ENCODE peak calls at places on chromosomes 16 and 17, in four cellular contexts. One of them, this sample, is unnamed.

GRCh38 chr16:21033707-21034106 is 116.9 kb downstream of the DNAH3 start:
- DNase-seq in K562: no peak
- DNase-seq in astrocyte: no peak
- DNase-seq in glutamatergic neuron: no peak
- DNase-seq in this sample: no peak

GRCh38 chr17:75647061-75647460 is 13.8 kb downstream of the SMIM5 start:
- DNase-seq in glutamatergic neuron: no peak
- DNase-seq in K562: no peak
- DNase-seq in astrocyte: no peak
- DNase-seq in this sample: no peak

GRCh38 chr17:66939461-66940114 is 24.9 kb upstream of the CACNG4 start:
- DNase-seq in astrocyte: no peak
- DNase-seq in K562: no peak
- DNase-seq in glutamatergic neuron: no peak
- DNase-seq in this sample: no peak

GRCh38 chr17:77280304-77280910 is 139.6 kb downstream of the SEC14L1 start:
- DNase-seq in astrocyte: peak
- DNase-seq in K562: no peak
- DNase-seq in glutamatergic neuron: no peak
- DNase-seq in this sample: no peak

GRCh38 chr16:66457888-66458287 is 30.8 kb downstream of the BEAN1 start:
- DNase-seq in astrocyte: peak
- DNase-seq in glutamatergic neuron: no peak
- DNase-seq in K562: no peak
- DNase-seq in this sample: no peak

GRCh38 chr17:76538941-76539340 is 903 bp upstream of the PRCD start:
- DNase-seq in astrocyte: no peak
- DNase-seq in glutamatergic neuron: no peak
- DNase-seq in K562: no peak
- DNase-seq in this sample: no peak

GRCh38 chr17:57989011-57989345 is 924 bp upstream of the VEZF1 start:
- DNase-seq in K562: peak
- DNase-seq in glutamatergic neuron: no peak
- DNase-seq in astrocyte: peak
- DNase-seq in this sample: no peak

GRCh38 chr17:82489851-82490511 is 29.6 kb upstream of the FOXK2 start:
- DNase-seq in astrocyte: no peak
- DNase-seq in K562: no peak
- DNase-seq in glutamatergic neuron: no peak
- DNase-seq in this sample: no peak

GRCh38 chr16:56610017-56610608 is 1.7 kb downstream of the MT2A start:
- DNase-seq in glutamatergic neuron: no peak
- DNase-seq in K562: no peak
- DNase-seq in astrocyte: peak
- DNase-seq in this sample: no peak

GRCh38 chr16:66904846-66905632 is 13.6 kb downstream of the CDH16 start:
- DNase-seq in K562: no peak
- DNase-seq in astrocyte: no peak
- DNase-seq in glutamatergic neuron: no peak
- DNase-seq in this sample: no peak

GRCh38 chr16:19555938-19556778 is 655 bp downstream of the VPS35L start:
- DNase-seq in K562: peak
- DNase-seq in astrocyte: peak
- DNase-seq in glutamatergic neuron: no peak
- DNase-seq in this sample: no peak

GRCh38 chr16:69595127-69596036 is 29.6 kb downstream of the NFAT5 start:
- DNase-seq in astrocyte: peak
- DNase-seq in glutamatergic neuron: no peak
- DNase-seq in K562: peak
- DNase-seq in this sample: no peak

GRCh38 chr16:85554114-85554790 is 58.9 kb upstream of the GSE1 start:
- DNase-seq in astrocyte: peak
- DNase-seq in K562: peak
- DNase-seq in glutamatergic neuron: peak
- DNase-seq in this sample: no peak

GRCh38 chr17:36501351-36501750 is 14.9 kb downstream of the ZNHIT3 start:
- DNase-seq in astrocyte: no peak
- DNase-seq in glutamatergic neuron: no peak
- DNase-seq in K562: no peak
- DNase-seq in this sample: no peak

GRCh38 chr17:12230411-12230810 is 209.7 kb downstream of the MAP2K4 start:
- DNase-seq in glutamatergic neuron: no peak
- DNase-seq in K562: no peak
- DNase-seq in astrocyte: no peak
- DNase-seq in this sample: no peak

GRCh38 chr17:7548585-7549400 is at the start of gene TNFSF12:
- DNase-seq in astrocyte: no peak
- DNase-seq in K562: peak
- DNase-seq in glutamatergic neuron: peak
- DNase-seq in this sample: no peak

GRCh38 chr17:77619851-77620250 is 338.7 kb upstream of the TNRC6C start:
- DNase-seq in astrocyte: peak
- DNase-seq in K562: no peak
- DNase-seq in glutamatergic neuron: no peak
- DNase-seq in this sample: no peak

GRCh38 chr17:1551741-1552140 is 10.9 kb downstream of the PITPNA start:
- DNase-seq in glutamatergic neuron: no peak
- DNase-seq in astrocyte: no peak
- DNase-seq in K562: no peak
- DNase-seq in this sample: no peak

GRCh38 chr16:76294691-76295214 is 17.6 kb downstream of the CNTNAP4 start:
- DNase-seq in astrocyte: no peak
- DNase-seq in K562: no peak
- DNase-seq in glutamatergic neuron: no peak
- DNase-seq in this sample: no peak

GRCh38 chr17:49760909-49761558 is 2.9 kb downstream of the FAM117A start:
- DNase-seq in astrocyte: no peak
- DNase-seq in K562: peak
- DNase-seq in glutamatergic neuron: no peak
- DNase-seq in this sample: no peak

GRCh38 chr16:77437859-77438258 is 3.0 kb upstream of the ADAMTS18 start:
- DNase-seq in glutamatergic neuron: no peak
- DNase-seq in astrocyte: peak
- DNase-seq in K562: no peak
- DNase-seq in this sample: no peak

GRCh38 chr17:1871743-1872142 is 41.9 kb downstream of the RPA1 start:
- DNase-seq in astrocyte: no peak
- DNase-seq in glutamatergic neuron: no peak
- DNase-seq in K562: no peak
- DNase-seq in this sample: no peak

GRCh38 chr17:74361613-74362391 is at the start of gene BTBD17:
- DNase-seq in glutamatergic neuron: peak
- DNase-seq in astrocyte: no peak
- DNase-seq in K562: peak
- DNase-seq in this sample: no peak

GRCh38 chr17:71530227-71530626 is 590.6 kb upstream of the SOX9 start:
- DNase-seq in K562: no peak
- DNase-seq in astrocyte: peak
- DNase-seq in glutamatergic neuron: no peak
- DNase-seq in this sample: no peak

GRCh38 chr16:66970775-66971725 is 10.0 kb downstream of the CES3 start:
- DNase-seq in astrocyte: peak
- DNase-seq in glutamatergic neuron: no peak
- DNase-seq in K562: peak
- DNase-seq in this sample: no peak

GRCh38 chr16:9012848-9013507 is 49.3 kb upstream of the USP7 start:
- DNase-seq in K562: no peak
- DNase-seq in astrocyte: no peak
- DNase-seq in glutamatergic neuron: peak
- DNase-seq in this sample: no peak

GRCh38 chr16:88804552-88805339 is 1.2 kb downstream of the CDT1 start:
- DNase-seq in K562: peak
- DNase-seq in astrocyte: no peak
- DNase-seq in glutamatergic neuron: no peak
- DNase-seq in this sample: no peak

GRCh38 chr16:88805340-88805715 is 1.7 kb downstream of the CDT1 start:
- DNase-seq in glutamatergic neuron: no peak
- DNase-seq in K562: no peak
- DNase-seq in astrocyte: no peak
- DNase-seq in this sample: no peak

GRCh38 chr16:88805887-88806393 is 2.4 kb downstream of the CDT1 start:
- DNase-seq in K562: no peak
- DNase-seq in glutamatergic neuron: no peak
- DNase-seq in astrocyte: no peak
- DNase-seq in this sample: no peak

GRCh38 chr16:88804173-88804551 is 573 bp downstream of the CDT1 start:
- DNase-seq in astrocyte: no peak
- DNase-seq in K562: no peak
- DNase-seq in glutamatergic neuron: no peak
- DNase-seq in this sample: no peak

DNA sequence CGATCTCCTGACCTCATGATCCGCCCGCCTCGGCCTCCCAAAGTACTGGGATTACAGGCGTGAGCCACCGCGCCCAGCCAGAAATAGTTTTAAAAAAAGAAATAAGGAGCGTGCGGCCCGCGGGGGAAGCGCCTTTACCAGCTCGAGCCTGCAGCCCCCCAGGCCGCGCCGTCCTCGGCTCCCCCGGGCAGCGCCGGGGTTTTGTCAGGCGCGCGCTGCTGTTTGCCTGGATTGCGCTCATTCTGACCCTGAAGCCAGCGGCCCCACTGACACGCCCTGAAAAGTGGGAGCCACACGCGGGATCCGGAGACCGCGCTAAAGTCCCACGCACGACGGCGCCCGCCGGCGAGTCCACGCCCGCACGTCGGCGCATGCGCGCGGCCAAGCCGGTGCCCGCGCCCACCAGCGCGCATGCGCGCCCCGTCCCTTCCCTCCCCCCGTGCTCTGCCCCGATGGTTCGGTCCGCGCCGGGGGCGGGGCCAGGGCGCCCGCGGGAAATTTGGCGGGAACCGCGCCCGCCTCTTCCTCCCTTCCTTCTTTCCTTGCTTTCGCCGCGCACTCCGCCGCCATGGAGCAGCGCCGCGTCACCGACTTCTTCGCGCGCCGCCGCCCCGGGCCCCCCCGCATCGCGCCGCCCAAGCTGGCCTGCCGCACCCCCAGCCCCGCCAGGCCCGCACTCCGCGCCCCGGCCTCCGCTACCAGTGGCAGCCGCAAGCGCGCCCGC is at the start of gene CDT1:
- DNase-seq in K562: peak
- DNase-seq in astrocyte: peak
- DNase-seq in glutamatergic neuron: peak
- DNase-seq in this sample: peak
- TF ChIP-seq CTCF in K562: no peak
- TF ChIP-seq CTCF in astrocyte: no peak
- TF ChIP-seq CTCF in glutamatergic neuron: no peak
- TF ChIP-seq CTCF in this sample: no peak

GRCh38 chr17:64534187-64534586 is 27.4 kb downstream of the CEP95 start:
- DNase-seq in K562: no peak
- DNase-seq in glutamatergic neuron: no peak
- DNase-seq in astrocyte: no peak
- DNase-seq in this sample: no peak
- TF ChIP-seq CTCF in K562: peak
- TF ChIP-seq CTCF in glutamatergic neuron: no peak
- TF ChIP-seq CTCF in astrocyte: no peak
- TF ChIP-seq CTCF in this sample: no peak

GRCh38 chr16:51940183-51940582 is 606.8 kb downstream of the TOX3 start:
- DNase-seq in astrocyte: no peak
- DNase-seq in K562: no peak
- DNase-seq in glutamatergic neuron: no peak
- DNase-seq in this sample: no peak

GRCh38 chr16:51938861-51939260 is 608.1 kb downstream of the TOX3 start:
- DNase-seq in K562: no peak
- DNase-seq in astrocyte: no peak
- DNase-seq in glutamatergic neuron: no peak
- DNase-seq in this sample: no peak

GRCh38 chr16:51939371-51940005 is 607.5 kb downstream of the TOX3 start:
- DNase-seq in K562: no peak
- DNase-seq in astrocyte: no peak
- DNase-seq in glutamatergic neuron: peak
- DNase-seq in this sample: no peak

GRCh38 chr16:51937771-51938170 is 609.2 kb downstream of the TOX3 start:
- DNase-seq in astrocyte: no peak
- DNase-seq in K562: no peak
- DNase-seq in glutamatergic neuron: no peak
- DNase-seq in this sample: no peak

DNA sequence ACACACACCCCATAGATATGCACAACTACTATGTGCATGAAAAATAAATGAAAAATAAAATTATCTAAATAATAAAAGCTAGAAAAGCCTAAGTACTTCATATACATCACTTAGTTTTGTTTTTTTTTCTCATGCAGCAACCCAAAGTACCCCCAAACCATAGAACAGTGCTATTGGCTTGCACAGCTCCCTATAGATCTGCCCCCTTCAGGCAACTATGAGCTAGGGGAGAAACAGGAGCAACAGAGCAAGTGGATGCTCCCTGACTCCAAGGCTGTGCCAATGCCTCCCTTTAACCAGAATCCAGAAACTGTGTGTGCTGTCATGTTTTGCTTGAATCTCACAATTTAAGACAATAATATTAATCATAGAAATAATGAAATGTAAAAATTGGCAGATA is 605.5 kb downstream of the TOX3 start:
- DNase-seq in K562: no peak
- DNase-seq in astrocyte: no peak
- DNase-seq in glutamatergic neuron: no peak
- DNase-seq in this sample: no peak
- TF ChIP-seq CTCF in K562: no peak
- TF ChIP-seq CTCF in astrocyte: no peak
- TF ChIP-seq CTCF in glutamatergic neuron: no peak
- TF ChIP-seq CTCF in this sample: no peak

GRCh38 chr17:307295-307691 is 45.3 kb downstream of the RPH3AL start:
- DNase-seq in glutamatergic neuron: peak
- DNase-seq in astrocyte: no peak
- DNase-seq in K562: no peak
- DNase-seq in this sample: no peak

GRCh38 chr17:310111-311010 is 42.2 kb downstream of the RPH3AL start:
- DNase-seq in glutamatergic neuron: peak
- DNase-seq in K562: no peak
- DNase-seq in astrocyte: no peak
- DNase-seq in this sample: no peak

GRCh38 chr17:311119-311848 is 41.3 kb downstream of the RPH3AL start:
- DNase-seq in glutamatergic neuron: peak
- DNase-seq in astrocyte: no peak
- DNase-seq in K562: no peak
- DNase-seq in this sample: no peak

GRCh38 chr17:307741-308507 is 44.7 kb downstream of the RPH3AL start:
- DNase-seq in astrocyte: no peak
- DNase-seq in K562: no peak
- DNase-seq in glutamatergic neuron: peak
- DNase-seq in this sample: no peak

DNA sequence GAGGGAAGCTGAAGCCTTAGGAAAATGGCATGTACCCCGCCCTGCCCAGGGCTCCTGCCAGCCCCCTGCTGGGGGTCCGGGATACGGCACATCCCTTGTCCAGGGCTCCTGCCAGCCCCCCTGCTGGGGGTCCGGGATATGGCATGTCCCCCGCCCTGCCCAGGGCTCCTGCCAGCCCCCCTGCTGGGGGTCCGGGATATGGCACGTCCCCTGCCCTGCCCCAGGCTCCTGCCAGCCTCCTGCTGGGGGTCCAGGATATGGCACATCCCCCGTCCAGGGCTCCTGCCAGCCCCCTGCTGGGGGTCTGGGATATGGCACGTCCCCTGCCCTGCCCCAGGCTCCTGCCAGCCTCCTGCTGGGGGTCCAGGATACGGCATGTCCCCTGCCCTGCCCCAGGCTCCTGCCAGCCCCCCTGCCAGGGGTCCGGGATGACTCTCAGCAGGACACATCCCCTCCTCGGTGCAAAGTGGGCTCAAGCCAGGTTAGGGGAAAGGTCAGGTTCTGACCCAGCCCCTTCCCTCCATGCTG is 43.2 kb downstream of the RPH3AL start:
- DNase-seq in glutamatergic neuron: peak
- DNase-seq in K562: peak
- DNase-seq in astrocyte: no peak
- DNase-seq in this sample: no peak
- TF ChIP-seq CTCF in glutamatergic neuron: peak
- TF ChIP-seq CTCF in K562: peak
- TF ChIP-seq CTCF in astrocyte: peak
- TF ChIP-seq CTCF in this sample: peak